ENCODE peak calls at places on chromosomes 5 and 9, in six cellular contexts. O is GM10248, A is foreskin fibroblast, X is DND-41, E is sigmoid colon, L is prostate gland. K is an unnamed sample.

GRCh38 chr9:5402217-5402616 is 35.5 kb downstream of the PLGRKT start:
- DNase-seq in O (no peak), A (no peak), X (peak; percentile 31), E (no peak), L (no peak), K (no peak)

GRCh38 chr9:6779417-6780241 is 21.9 kb downstream of the KDM4C start:
- DNase-seq in O (no peak), A (peak; percentile 34), X (no peak), E (peak; percentile 8), L (no peak), K (no peak)

GRCh38 chr5:144377207-144377606 is 206.5 kb downstream of the KCTD16 start:
- DNase-seq in O (no peak), A (no peak), X (no peak), E (no peak), L (no peak), K (no peak)

GRCh38 chr5:39494099-39494498 is 69.3 kb upstream of the DAB2 start:
- DNase-seq in O (no peak), A (no peak), X (no peak), E (no peak), L (no peak), K (no peak)

GRCh38 chr9:34644766-34645314 is 1.6 kb upstream of the GALT start:
- DNase-seq in O (no peak), A (no peak), X (no peak), E (no peak), L (no peak), K (no peak)

GRCh38 chr9:23587433-23587832 is 238.6 kb downstream of the ELAVL2 start:
- DNase-seq in O (no peak), A (no peak), X (no peak), E (peak; percentile 64), L (peak; percentile 36), K (no peak)

GRCh38 chr9:42386477-42386876 is 203.0 kb downstream of the SPATA31A6 start:
- DNase-seq in O (peak; percentile 34), A (no peak), X (no peak), E (no peak), L (no peak), K (no peak)

GRCh38 chr5:167785106-167785505 is 506.3 kb upstream of the WWC1 start:
- DNase-seq in O (no peak), A (no peak), X (no peak), E (no peak), L (no peak), K (no peak)

GRCh38 chr9:83267741-83268140 is 204.8 kb upstream of the RASEF start:
- DNase-seq in O (no peak), A (no peak), X (no peak), E (no peak), L (no peak), K (no peak)

GRCh38 chr9:132409828-132410528 is at the start of gene CFAP77:
- DNase-seq in O (peak; percentile 58), A (peak; percentile 77), X (no peak), E (peak; percentile 65), L (no peak), K (no peak)

GRCh38 chr9:14031015-14031414 is 282.9 kb downstream of the NFIB start:
- DNase-seq in O (no peak), A (peak; percentile 83), X (no peak), E (peak; percentile 68), L (no peak), K (no peak)
- TF ChIP-seq CTCF in O (no peak), A (no peak), X (no peak), E (peak; percentile 35), L (peak; percentile 7), K (peak; percentile 61)

DNA sequence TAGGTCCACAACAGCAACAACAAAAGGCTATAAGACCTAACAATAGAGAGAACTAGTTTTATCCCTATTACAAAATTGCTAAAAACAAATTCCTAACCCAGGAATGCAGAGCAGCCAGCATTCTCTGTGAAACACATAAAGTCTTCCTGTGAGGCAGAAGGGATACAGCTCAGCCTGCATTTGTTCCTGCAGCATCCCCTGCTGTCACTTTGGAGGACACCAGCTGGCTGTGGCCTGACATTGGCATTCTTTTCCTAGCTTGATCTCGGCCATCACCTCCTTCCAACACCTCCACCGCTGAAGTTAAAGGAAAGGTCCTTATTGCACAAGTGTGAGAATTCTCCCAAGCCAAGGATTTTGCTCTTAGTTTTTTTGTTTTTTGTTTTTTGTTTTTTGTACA is 186.1 kb downstream of the SNCAIP start:
- DNase-seq in O (no peak), A (peak; percentile 40), X (no peak), E (no peak), L (no peak), K (no peak)
- TF ChIP-seq CTCF in O (no peak), A (peak; percentile 44), X (peak; percentile 18), E (no peak), L (peak; percentile 44), K (peak; percentile 82)

GRCh38 chr9:88268886-88269285 is 119.4 kb upstream of the SPIN1 start:
- DNase-seq in O (no peak), A (no peak), X (no peak), E (no peak), L (no peak), K (no peak)

GRCh38 chr9:88278036-88278435 is 110.2 kb upstream of the SPIN1 start:
- DNase-seq in O (no peak), A (no peak), X (no peak), E (no peak), L (no peak), K (no peak)

GRCh38 chr9:88267283-88267682 is 121.0 kb upstream of the SPIN1 start:
- DNase-seq in O (no peak), A (no peak), X (no peak), E (no peak), L (no peak), K (no peak)

GRCh38 chr9:88270398-88270797 is 117.8 kb upstream of the SPIN1 start:
- DNase-seq in O (no peak), A (no peak), X (no peak), E (no peak), L (no peak), K (no peak)

GRCh38 chr9:88272986-88273385 is 115.3 kb upstream of the SPIN1 start:
- DNase-seq in O (no peak), A (no peak), X (no peak), E (no peak), L (no peak), K (no peak)
- TF ChIP-seq CTCF in O (no peak), A (no peak), X (no peak), E (no peak), L (no peak), K (no peak)

GRCh38 chr5:169460896-169461295 is 122.7 kb upstream of the SPDL1 start:
- DNase-seq in O (no peak), A (peak; percentile 11), X (no peak), E (no peak), L (no peak), K (no peak)
- TF ChIP-seq CTCF in O (no peak), A (no peak), X (no peak), E (no peak), L (no peak), K (no peak)

DNA sequence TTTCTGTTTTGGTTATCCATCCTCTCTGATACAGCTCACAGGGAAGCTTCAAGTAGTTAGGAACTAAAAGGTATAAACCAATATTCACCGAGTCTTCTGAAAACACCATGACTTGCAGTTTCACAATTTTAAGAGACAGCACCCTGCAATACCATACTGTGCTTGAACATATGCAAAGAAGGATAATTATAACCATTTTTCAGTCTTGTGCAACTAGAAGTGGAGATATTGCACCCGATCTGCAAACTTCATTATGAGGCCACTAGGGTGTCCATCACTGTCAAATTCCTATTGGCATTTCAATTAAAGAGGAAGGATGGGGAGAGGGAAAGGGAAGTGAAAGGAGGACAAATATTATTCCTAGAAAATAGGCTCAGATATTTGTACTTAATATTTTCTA is 32.4 kb upstream of the CEP120 start:
- DNase-seq in O (peak; percentile 15), A (no peak), X (no peak), E (no peak), L (no peak), K (no peak)
- TF ChIP-seq CTCF in O (no peak), A (no peak), X (no peak), E (no peak), L (no peak), K (peak; percentile 27)

GRCh38 chr5:93606384-93606752 is 23.3 kb downstream of the NR2F1 start:
- DNase-seq in O (no peak), A (no peak), X (no peak), E (no peak), L (no peak), K (no peak)

GRCh38 chr5:93609756-93610155 is 26.7 kb downstream of the NR2F1 start:
- DNase-seq in O (no peak), A (no peak), X (no peak), E (no peak), L (no peak), K (no peak)

GRCh38 chr5:93604119-93604963 is 21.3 kb downstream of the NR2F1 start:
- DNase-seq in O (no peak), A (peak; percentile 67), X (no peak), E (peak; percentile 71), L (no peak), K (no peak)

GRCh38 chr5:93610581-93611167 is 27.7 kb downstream of the NR2F1 start:
- DNase-seq in O (no peak), A (no peak), X (no peak), E (no peak), L (no peak), K (no peak)

GRCh38 chr5:93607367-93608258 is 24.6 kb downstream of the NR2F1 start:
- DNase-seq in O (no peak), A (peak; percentile 86), X (peak; percentile 26), E (no peak), L (no peak), K (no peak)
- TF ChIP-seq CTCF in O (peak; percentile 81), A (peak; percentile 59), X (peak; percentile 68), E (peak; percentile 22), L (peak; percentile 16), K (peak; percentile 86)

K was measured in chondrocyte.